ENCODE peak calls at places on chromosomes 4 and X, in six cellular contexts. X is GM03348, L is NCI-H146, H is endothelial cell, O is T-cell, S is T-helper 1 cell. U is an unnamed sample.

GRCh38 chrX:31110657-31111056 is 38.8 kb upstream of the FTHL17 start:
- DNase-seq in H (no peak), O (no peak), L (no peak), S (no peak), X (no peak), U (no peak)

GRCh38 chr4:54992266-54992665 is 133.1 kb downstream of the KDR start:
- DNase-seq in X (no peak), S (no peak), L (no peak), H (no peak), O (no peak), U (no peak)

GRCh38 chrX:14529288-14529989 is at the start of gene GLRA2:
- DNase-seq in L (peak), S (no peak), H (peak), O (no peak), X (peak), U (peak)

GRCh38 chrX:13717697-13718483 is 16.5 kb downstream of the TRAPPC2 start:
- DNase-seq in O (no peak), S (no peak), X (peak), H (no peak), L (no peak), U (no peak)

GRCh38 chr4:3710451-3711182 is 55.6 kb upstream of the ADRA2C start:
- DNase-seq in O (no peak), L (no peak), H (no peak), X (no peak), S (no peak), U (no peak)

GRCh38 chrX:10173331-10173900 is 16.6 kb downstream of the CLCN4 start:
- DNase-seq in X (peak), H (no peak), S (no peak), L (no peak), O (no peak), U (peak)

GRCh38 chr4:79121875-79122358 is 182.7 kb upstream of the PAQR3 start:
- DNase-seq in H (no peak), L (no peak), O (no peak), X (no peak), S (no peak), U (no peak)

GRCh38 chrX:54042609-54043010 is 1.7 kb downstream of the PHF8 start:
- DNase-seq in X (peak), L (peak), S (peak), O (peak), H (peak), U (peak)

GRCh38 chrX:39935414-39936064 is 162.2 kb downstream of the BCOR start:
- DNase-seq in S (no peak), H (no peak), O (no peak), L (peak), X (no peak), U (no peak)

GRCh38 chr4:156322592-156322991 is 368.9 kb upstream of the CTSO start:
- DNase-seq in H (no peak), O (no peak), L (no peak), S (no peak), X (peak), U (no peak)

GRCh38 chr4:24771241-24771640 is 24.1 kb upstream of the SOD3 start:
- DNase-seq in L (no peak), O (no peak), H (no peak), S (no peak), X (no peak), U (no peak)

GRCh38 chr4:80017125-80017854 is 55.7 kb downstream of the ANTXR2 start:
- DNase-seq in L (no peak), H (no peak), X (peak), S (peak), O (no peak), U (no peak)

GRCh38 chrX:23752740-23753435 is 9.8 kb upstream of the ACOT9 start:
- DNase-seq in O (no peak), H (no peak), L (no peak), X (peak), S (no peak), U (no peak)

GRCh38 chr4:113673450-113673849 is 88.1 kb downstream of the CAMK2D start:
- DNase-seq in O (peak), H (no peak), L (peak), X (no peak), S (peak), U (no peak)

GRCh38 chrX:6782831-6783230 is 247.9 kb upstream of the VCX3A start:
- DNase-seq in S (no peak), O (no peak), H (no peak), X (no peak), L (no peak), U (no peak)

GRCh38 chrX:13428055-13428786 is 108.4 kb upstream of the ATXN3L start:
- DNase-seq in L (peak), X (peak), S (no peak), H (no peak), O (no peak), U (no peak)

GRCh38 chrX:49263631-49264030 is 879 bp downstream of the FOXP3 start:
- DNase-seq in S (no peak), O (no peak), L (no peak), X (no peak), H (no peak), U (no peak)

GRCh38 chr4:56654238-56654632 is 26.9 kb downstream of the HOPX start:
- DNase-seq in O (no peak), H (no peak), X (no peak), S (no peak), L (no peak), U (no peak)

GRCh38 chr4:117134386-117134785 is 49.0 kb upstream of the TRAM1L1 start:
- DNase-seq in H (no peak), X (peak), O (no peak), L (no peak), S (no peak), U (peak)

GRCh38 chrX:53287493-53288138 is 6.2 kb upstream of the IQSEC2 start:
- DNase-seq in L (no peak), H (no peak), O (no peak), X (peak), S (peak), U (no peak)

GRCh38 chr4:66911898-66912297 is 633.4 kb downstream of the CENPC start:
- DNase-seq in X (no peak), H (no peak), O (no peak), S (no peak), L (no peak), U (no peak)

GRCh38 chrX:8820910-8821527 is 19.8 kb upstream of the FAM9A start:
- DNase-seq in O (no peak), S (no peak), X (no peak), H (peak), L (no peak), U (no peak)

GRCh38 chr4:138749303-138749702 is 266.3 kb upstream of the NOCT start:
- DNase-seq in L (no peak), S (no peak), X (peak), H (no peak), O (no peak), U (no peak)

GRCh38 chr4:144507309-144508101 is 138.5 kb upstream of the HHIP start:
- DNase-seq in X (no peak), S (no peak), O (no peak), H (no peak), L (no peak), U (no peak)

GRCh38 chr4:20987191-20987590 is 286.9 kb downstream of the PACRGL start:
- DNase-seq in O (no peak), S (no peak), L (no peak), H (no peak), X (no peak), U (no peak)

GRCh38 chr4:175298119-175298518 is 380.0 kb downstream of the ADAM29 start:
- DNase-seq in S (no peak), O (no peak), X (no peak), H (no peak), L (no peak), U (no peak)

GRCh38 chr4:113222431-113222979 is 173.1 kb downstream of the ANK2 start:
- DNase-seq in O (no peak), X (peak), H (no peak), L (no peak), S (no peak), U (no peak)

GRCh38 chr4:25223770-25224375 is 10.0 kb upstream of the PI4K2B start:
- DNase-seq in H (peak), L (no peak), X (no peak), O (no peak), S (no peak), U (peak)

GRCh38 chrX:129360175-129360574 is 163.1 kb downstream of the SMARCA1 start:
- DNase-seq in O (no peak), L (peak), X (peak), H (peak), S (peak), U (peak)

GRCh38 chrX:155048997-155049619 is 21.8 kb downstream of the CMC4 start:
- DNase-seq in H (peak), L (peak), X (peak), S (peak), O (peak), U (peak)

GRCh38 chrX:134676440-134676839 is 18.2 kb upstream of the PLAC1 start:
- DNase-seq in O (no peak), S (no peak), H (no peak), X (peak), L (no peak), U (no peak)

GRCh38 chrX:150903110-150903508 is 4.6 kb upstream of the CD99L2 start:
- DNase-seq in X (no peak), S (no peak), L (no peak), H (no peak), O (no peak), U (peak)

U was measured in HAP-1.